ENCODE peak calls at places on chromosomes 13 and 19, in four cellular contexts. One of them, this sample, is unnamed. For H3K9me3, the result is how much of the 10 kb centered on the place peaks cover.

GRCh38 chr13:36193151-36193855 is 21.1 kb downstream of the SOHLH2 start:
- DNase-seq in HepG2: no peak
- DNase-seq in K562: no peak
- DNase-seq in IMR-90: no peak
- DNase-seq in this sample: no peak

GRCh38 chr19:46546194-46546896 is 50.7 kb upstream of the PNMA8B start:
- DNase-seq in HepG2: peak
- DNase-seq in K562: peak
- DNase-seq in IMR-90: peak
- DNase-seq in this sample: peak

GRCh38 chr13:22499919-22500318 is 680.9 kb upstream of the SGCG start:
- DNase-seq in HepG2: no peak
- DNase-seq in K562: no peak
- DNase-seq in IMR-90: no peak
- DNase-seq in this sample: no peak

GRCh38 chr13:111177081-111177711 is 62.1 kb downstream of the ARHGEF7 start:
- DNase-seq in HepG2: no peak
- DNase-seq in K562: no peak
- DNase-seq in IMR-90: peak
- DNase-seq in this sample: no peak

GRCh38 chr13:107678075-107678689 is 537.2 kb downstream of the LIG4 start:
- DNase-seq in HepG2: no peak
- DNase-seq in K562: no peak
- DNase-seq in IMR-90: peak
- DNase-seq in this sample: no peak

GRCh38 chr19:11736696-11737095 is 2.0 kb downstream of the ZNF823 start:
- DNase-seq in HepG2: no peak
- DNase-seq in K562: peak
- DNase-seq in IMR-90: peak
- DNase-seq in this sample: no peak

GRCh38 chr19:15479391-15480345 is at the start of gene PGLYRP2:
- DNase-seq in HepG2: peak
- DNase-seq in K562: no peak
- DNase-seq in IMR-90: no peak
- DNase-seq in this sample: peak

GRCh38 chr13:46896346-46897138 is at the start of gene HTR2A:
- DNase-seq in HepG2: no peak
- DNase-seq in K562: no peak
- DNase-seq in IMR-90: peak
- DNase-seq in this sample: no peak

GRCh38 chr19:56142087-56142787 is 1.1 kb downstream of the ZNF444 start:
- DNase-seq in HepG2: peak
- DNase-seq in K562: no peak
- DNase-seq in IMR-90: no peak
- DNase-seq in this sample: no peak

GRCh38 chr19:46297700-46298476 is 1.0 kb downstream of the HIF3A start:
- DNase-seq in HepG2: no peak
- DNase-seq in K562: peak
- DNase-seq in IMR-90: no peak
- DNase-seq in this sample: no peak

GRCh38 chr19:13748169-13748884 is 16.0 kb upstream of the MRI1 start:
- DNase-seq in HepG2: no peak
- DNase-seq in K562: peak
- DNase-seq in IMR-90: peak
- DNase-seq in this sample: peak

GRCh38 chr13:26600345-26600761 is 42.9 kb downstream of the WASF3 start:
- DNase-seq in HepG2: no peak
- DNase-seq in K562: no peak
- DNase-seq in IMR-90: peak
- DNase-seq in this sample: no peak

GRCh38 chr19:45958763-45959516 is 14.7 kb downstream of the NOVA2 start:
- DNase-seq in HepG2: no peak
- DNase-seq in K562: no peak
- DNase-seq in IMR-90: no peak
- DNase-seq in this sample: no peak

GRCh38 chr19:51719251-51719901 is 4.4 kb downstream of the HAS1 start:
- DNase-seq in HepG2: no peak
- DNase-seq in K562: no peak
- DNase-seq in IMR-90: no peak
- DNase-seq in this sample: no peak

GRCh38 chr13:37406031-37406430 is 192.5 kb downstream of the POSTN start:
- DNase-seq in HepG2: no peak
- DNase-seq in K562: no peak
- DNase-seq in IMR-90: no peak
- DNase-seq in this sample: no peak

GRCh38 chr13:37457594-37457993 is 141.0 kb downstream of the POSTN start:
- DNase-seq in HepG2: no peak
- DNase-seq in K562: no peak
- DNase-seq in IMR-90: peak
- DNase-seq in this sample: no peak

GRCh38 chr19:54281008-54281728 is at the start of gene LILRB2:
- DNase-seq in HepG2: no peak
- DNase-seq in K562: no peak
- DNase-seq in IMR-90: no peak
- DNase-seq in this sample: no peak

GRCh38 chr13:55572862-55573261 is 1567.9 kb upstream of the PRR20A start:
- DNase-seq in HepG2: no peak
- DNase-seq in K562: no peak
- DNase-seq in IMR-90: no peak
- DNase-seq in this sample: no peak

GRCh38 chr13:102903659-102904407 is 58.0 kb downstream of the ERCC5 start:
- DNase-seq in HepG2: no peak
- DNase-seq in K562: peak
- DNase-seq in IMR-90: peak
- DNase-seq in this sample: peak

GRCh38 chr13:103371271-103371670 is 305.1 kb upstream of the SLC10A2 start:
- DNase-seq in HepG2: no peak
- DNase-seq in K562: no peak
- DNase-seq in IMR-90: no peak
- DNase-seq in this sample: no peak

GRCh38 chr13:111270765-111271164 is 49.7 kb upstream of the TEX29 start:
- DNase-seq in HepG2: no peak
- DNase-seq in K562: no peak
- DNase-seq in IMR-90: peak
- DNase-seq in this sample: no peak

GRCh38 chr13:106083620-106084350 is 451.7 kb downstream of the EFNB2 start:
- DNase-seq in HepG2: peak
- DNase-seq in K562: peak
- DNase-seq in IMR-90: peak
- DNase-seq in this sample: peak

GRCh38 chr19:53432088-53432661 is 391 bp downstream of the ZNF761 start:
- DNase-seq in HepG2: no peak
- DNase-seq in K562: peak
- DNase-seq in IMR-90: peak
- DNase-seq in this sample: peak

GRCh38 chr13:48564046-48564445 is 31.2 kb upstream of the RCBTB2 start:
- DNase-seq in HepG2: no peak
- DNase-seq in K562: no peak
- DNase-seq in IMR-90: peak
- DNase-seq in this sample: no peak

GRCh38 chr19:15432018-15432494 is 13.3 kb upstream of the AKAP8L start:
- DNase-seq in HepG2: no peak
- DNase-seq in K562: peak
- DNase-seq in IMR-90: no peak
- DNase-seq in this sample: peak

GRCh38 chr19:48819366-48819816 is 8.6 kb upstream of the BCAT2 start:
- DNase-seq in HepG2: no peak
- DNase-seq in K562: peak
- DNase-seq in IMR-90: peak
- DNase-seq in this sample: peak

GRCh38 chr19:37928527-37929286 is 21.7 kb downstream of the SIPA1L3 start:
- DNase-seq in HepG2: no peak
- DNase-seq in K562: no peak
- DNase-seq in IMR-90: no peak
- DNase-seq in this sample: peak

GRCh38 chr13:37382156-37382555 is 216.4 kb downstream of the POSTN start:
- DNase-seq in HepG2: no peak
- DNase-seq in K562: no peak
- DNase-seq in IMR-90: peak
- DNase-seq in this sample: no peak

GRCh38 chr19:38891791-38892190 is 7.6 kb downstream of the SIRT2 start:
- DNase-seq in HepG2: no peak
- DNase-seq in K562: no peak
- DNase-seq in IMR-90: no peak
- DNase-seq in this sample: no peak

GRCh38 chr19:40348961-40349507 is 539 bp downstream of the PLD3 start:
- DNase-seq in HepG2: peak
- DNase-seq in K562: peak
- DNase-seq in IMR-90: peak
- DNase-seq in this sample: peak

GRCh38 chr13:36879218-36879938 is 40.7 kb downstream of the SMAD9 start:
- DNase-seq in HepG2: no peak
- DNase-seq in K562: no peak
- DNase-seq in IMR-90: no peak
- DNase-seq in this sample: no peak

GRCh38 chr13:94595006-94595942 is 678 bp downstream of the TGDS start:
- DNase-seq in HepG2: no peak
- DNase-seq in K562: peak
- DNase-seq in IMR-90: peak
- DNase-seq in this sample: no peak

GRCh38 chr19:39765091-39766076 is 13.3 kb upstream of the LEUTX start:
- DNase-seq in HepG2: peak
- DNase-seq in K562: peak
- DNase-seq in IMR-90: peak
- DNase-seq in this sample: peak

GRCh38 chr19:15551183-15552004 is 43.1 kb downstream of the CYP4F22 start:
- DNase-seq in HepG2: peak
- DNase-seq in K562: peak
- DNase-seq in IMR-90: no peak
- DNase-seq in this sample: peak

GRCh38 chr19:3285647-3286176 is 61.3 kb downstream of the CELF5 start:
- DNase-seq in HepG2: peak
- DNase-seq in K562: no peak
- DNase-seq in IMR-90: no peak
- DNase-seq in this sample: peak

GRCh38 chr13:75452564-75452963 is 29.4 kb downstream of the TBC1D4 start:
- DNase-seq in HepG2: no peak
- DNase-seq in K562: no peak
- DNase-seq in IMR-90: no peak
- DNase-seq in this sample: no peak

GRCh38 chr13:84651288-84651687 is 769.0 kb upstream of the SLITRK1 start:
- DNase-seq in HepG2: peak
- DNase-seq in K562: no peak
- DNase-seq in IMR-90: peak
- DNase-seq in this sample: no peak

GRCh38 chr19:27580906-27581305 is 1632.0 kb downstream of the UQCRFS1 start:
- DNase-seq in HepG2: no peak
- DNase-seq in K562: no peak
- DNase-seq in IMR-90: no peak
- DNase-seq in this sample: no peak
- H3K9me3 ChIP-seq in HepG2: half or more
- H3K9me3 ChIP-seq in K562: under half
- H3K9me3 ChIP-seq in IMR-90: under half
- H3K9me3 ChIP-seq in this sample: under half

DNA sequence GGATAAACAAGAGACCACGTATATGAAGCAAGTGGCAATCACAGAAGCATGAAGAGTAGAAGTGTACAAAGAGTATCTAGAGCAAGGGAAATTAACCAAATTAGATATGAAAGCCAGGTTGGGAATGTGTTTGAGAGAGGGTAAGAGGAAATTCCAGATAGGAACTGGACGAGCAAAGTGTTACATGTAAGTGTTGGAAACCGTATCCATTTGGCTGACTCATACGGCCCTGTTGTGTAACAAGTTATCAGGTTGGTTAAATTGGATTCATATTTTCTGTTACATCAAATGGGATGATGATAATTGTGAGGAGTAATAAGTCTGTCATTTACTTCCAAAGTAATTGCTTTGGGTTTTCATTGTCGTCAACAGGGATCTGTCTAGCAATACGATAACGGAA is 46.7 kb downstream of the RXFP2 start:
- DNase-seq in HepG2: no peak
- DNase-seq in K562: no peak
- DNase-seq in IMR-90: no peak
- DNase-seq in this sample: no peak
- H3K4me3 ChIP-seq in HepG2: no peak
- H3K4me3 ChIP-seq in K562: no peak
- H3K4me3 ChIP-seq in IMR-90: no peak
- H3K4me3 ChIP-seq in this sample: no peak

GRCh38 chr19:30311911-30312310 is 60.3 kb upstream of the ZNF536 start:
- DNase-seq in HepG2: no peak
- DNase-seq in K562: no peak
- DNase-seq in IMR-90: no peak
- DNase-seq in this sample: no peak

GRCh38 chr19:30312582-30313352 is 59.4 kb upstream of the ZNF536 start:
- DNase-seq in HepG2: no peak
- DNase-seq in K562: no peak
- DNase-seq in IMR-90: no peak
- DNase-seq in this sample: no peak

GRCh38 chr19:30307191-30307974 is 64.8 kb upstream of the ZNF536 start:
- DNase-seq in HepG2: no peak
- DNase-seq in K562: no peak
- DNase-seq in IMR-90: no peak
- DNase-seq in this sample: no peak

GRCh38 chr19:30310806-30311121 is 61.4 kb upstream of the ZNF536 start:
- DNase-seq in HepG2: no peak
- DNase-seq in K562: no peak
- DNase-seq in IMR-90: no peak
- DNase-seq in this sample: no peak

GRCh38 chr19:30309983-30310805 is 62.0 kb upstream of the ZNF536 start:
- DNase-seq in HepG2: no peak
- DNase-seq in K562: no peak
- DNase-seq in IMR-90: no peak
- DNase-seq in this sample: no peak
- TF ChIP-seq MAZ in HepG2: no peak
- TF ChIP-seq MAZ in K562: no peak
- TF ChIP-seq MAZ in IMR-90: no peak
- TF ChIP-seq MAZ in this sample: no peak

DNA sequence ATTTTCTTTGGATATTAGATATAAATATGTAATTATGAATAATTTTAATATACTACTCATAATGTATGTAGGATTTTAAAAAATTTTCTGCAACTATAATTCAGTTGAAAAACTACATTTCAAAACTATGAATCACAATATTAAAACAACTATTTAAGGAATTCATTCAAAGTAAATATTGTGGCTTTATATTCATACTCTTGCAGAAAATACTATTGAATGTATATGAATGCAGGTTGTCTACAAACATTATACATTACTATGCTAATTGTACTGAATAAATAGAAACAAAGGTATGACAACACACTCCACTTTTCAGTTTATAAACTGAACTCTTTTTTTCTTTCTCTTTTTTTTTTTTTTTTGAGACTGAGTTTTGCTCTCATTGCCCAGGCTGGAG is 14.2 kb downstream of the ZNF91 start:
- DNase-seq in HepG2: no peak
- DNase-seq in K562: no peak
- DNase-seq in IMR-90: no peak
- DNase-seq in this sample: no peak
- H3K9me3 ChIP-seq in HepG2: half or more
- H3K9me3 ChIP-seq in K562: under half
- H3K9me3 ChIP-seq in IMR-90: half or more
- H3K9me3 ChIP-seq in this sample: half or more

This sample was measured in A549.